ENCODE peak calls at places on chromosomes 13 and 19, in four cellular contexts. Z, W, S and P are unnamed samples.

GRCh38 chr13:27405521-27406134 is 18.8 kb upstream of the GTF3A start:
- DNase-seq in Z (no peak), S (no peak), W (no peak), P (no peak)

GRCh38 chr13:42047561-42048322 is 706 bp upstream of the DGKH start:
- DNase-seq in S (peak), W (peak), Z (peak), P (no peak)

GRCh38 chr19:19711306-19711933 is 21.5 kb downstream of the ZNF14 start:
- DNase-seq in S (no peak), W (no peak), Z (no peak), P (no peak)

GRCh38 chr19:2164020-2164988 is 571 bp downstream of the DOT1L start:
- DNase-seq in Z (no peak), W (peak), S (no peak), P (no peak)

GRCh38 chr13:44116562-44117315 is 237.0 kb downstream of the LACC1 start:
- DNase-seq in W (no peak), Z (no peak), S (no peak), P (no peak)

GRCh38 chr19:2334426-2334825 is 5.9 kb downstream of the SPPL2B start:
- DNase-seq in S (no peak), W (no peak), Z (no peak), P (no peak)

GRCh38 chr13:48977973-48978372 is 2.3 kb downstream of the FNDC3A start:
- DNase-seq in S (no peak), W (no peak), Z (no peak), P (no peak)

GRCh38 chr13:80979035-80979641 is 638.2 kb upstream of the SPRY2 start:
- DNase-seq in Z (peak), W (peak), S (peak), P (peak)

GRCh38 chr13:79482271-79482970 is 1.5 kb downstream of the NDFIP2 start:
- DNase-seq in S (no peak), Z (no peak), W (no peak), P (no peak)

GRCh38 chr13:79486433-79487188 is 5.7 kb downstream of the NDFIP2 start:
- DNase-seq in S (no peak), W (no peak), Z (no peak), P (no peak)

GRCh38 chr13:79483302-79483701 is 2.3 kb downstream of the NDFIP2 start:
- DNase-seq in S (no peak), Z (no peak), W (no peak), P (no peak)

GRCh38 chr13:79485451-79485850 is 4.5 kb downstream of the NDFIP2 start:
- DNase-seq in W (no peak), Z (no peak), S (no peak), P (no peak)

DNA sequence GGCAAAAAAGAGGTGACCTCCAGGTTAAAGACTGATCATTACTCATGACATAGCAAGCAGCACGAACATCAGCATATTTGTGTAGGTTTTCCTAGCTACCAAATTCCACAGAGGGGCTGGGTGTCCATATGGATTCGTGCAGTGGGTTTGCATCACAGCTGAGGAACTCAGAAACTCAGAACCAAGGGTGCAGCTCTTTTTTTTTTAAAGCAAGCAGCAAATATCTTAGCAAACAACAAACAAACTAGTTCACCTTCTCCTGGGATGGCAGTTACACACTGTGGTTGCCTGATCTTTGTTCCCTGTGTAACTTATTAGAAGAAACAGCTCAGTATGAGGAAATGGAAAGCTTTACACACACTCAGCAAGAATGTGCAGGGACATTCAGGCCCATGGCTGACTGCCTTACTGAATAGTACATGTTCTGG is 4.1 kb downstream of the NDFIP2 start:
- DNase-seq in S (no peak), W (no peak), Z (peak), P (no peak)
- TF ChIP-seq REST in S (no peak), W (no peak), Z (no peak), P (no peak)

GRCh38 chr19:31380854-31381253 is 31.6 kb upstream of the TSHZ3 start:
- DNase-seq in S (no peak), W (no peak), Z (no peak), P (no peak)
- TF ChIP-seq REST in S (no peak), W (no peak), Z (no peak), P (peak)

DNA sequence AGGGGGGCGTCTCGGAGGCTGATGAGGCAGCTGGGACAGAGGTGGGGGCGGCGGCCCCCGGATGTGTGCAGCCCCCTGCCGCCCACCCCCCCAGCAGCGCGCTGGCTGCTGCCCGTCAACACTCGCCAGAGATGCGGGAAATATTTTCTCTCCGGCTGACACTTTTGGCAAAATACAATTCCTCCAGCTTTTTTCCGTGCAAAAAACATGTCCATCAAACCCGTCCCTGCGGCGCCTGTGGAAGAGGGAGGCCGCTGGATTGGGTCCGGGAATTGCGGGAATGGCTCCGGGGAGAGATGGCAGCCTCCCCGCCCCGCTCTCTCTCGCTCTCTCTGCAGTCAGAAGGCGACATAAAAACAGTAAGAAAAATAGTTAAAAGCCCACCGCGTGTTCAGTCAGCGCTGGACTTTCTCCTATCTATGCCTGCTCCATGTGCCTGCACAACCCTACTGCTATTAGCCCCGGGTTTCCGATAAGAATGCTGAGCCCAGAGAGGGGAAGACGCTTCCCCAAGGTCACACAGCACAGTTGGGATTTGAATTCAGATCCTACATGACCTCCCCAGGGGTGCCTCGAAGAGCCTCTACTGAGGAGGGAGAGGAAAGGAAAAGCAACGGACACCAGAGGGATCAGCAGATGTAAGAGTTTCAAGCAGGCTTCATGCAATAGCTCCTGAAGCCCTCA is 23.2 kb downstream of the ZNRF4 start:
- DNase-seq in Z (no peak), S (no peak), W (no peak), P (no peak)
- TF ChIP-seq REST in Z (no peak), S (no peak), W (no peak), P (no peak)

DNA sequence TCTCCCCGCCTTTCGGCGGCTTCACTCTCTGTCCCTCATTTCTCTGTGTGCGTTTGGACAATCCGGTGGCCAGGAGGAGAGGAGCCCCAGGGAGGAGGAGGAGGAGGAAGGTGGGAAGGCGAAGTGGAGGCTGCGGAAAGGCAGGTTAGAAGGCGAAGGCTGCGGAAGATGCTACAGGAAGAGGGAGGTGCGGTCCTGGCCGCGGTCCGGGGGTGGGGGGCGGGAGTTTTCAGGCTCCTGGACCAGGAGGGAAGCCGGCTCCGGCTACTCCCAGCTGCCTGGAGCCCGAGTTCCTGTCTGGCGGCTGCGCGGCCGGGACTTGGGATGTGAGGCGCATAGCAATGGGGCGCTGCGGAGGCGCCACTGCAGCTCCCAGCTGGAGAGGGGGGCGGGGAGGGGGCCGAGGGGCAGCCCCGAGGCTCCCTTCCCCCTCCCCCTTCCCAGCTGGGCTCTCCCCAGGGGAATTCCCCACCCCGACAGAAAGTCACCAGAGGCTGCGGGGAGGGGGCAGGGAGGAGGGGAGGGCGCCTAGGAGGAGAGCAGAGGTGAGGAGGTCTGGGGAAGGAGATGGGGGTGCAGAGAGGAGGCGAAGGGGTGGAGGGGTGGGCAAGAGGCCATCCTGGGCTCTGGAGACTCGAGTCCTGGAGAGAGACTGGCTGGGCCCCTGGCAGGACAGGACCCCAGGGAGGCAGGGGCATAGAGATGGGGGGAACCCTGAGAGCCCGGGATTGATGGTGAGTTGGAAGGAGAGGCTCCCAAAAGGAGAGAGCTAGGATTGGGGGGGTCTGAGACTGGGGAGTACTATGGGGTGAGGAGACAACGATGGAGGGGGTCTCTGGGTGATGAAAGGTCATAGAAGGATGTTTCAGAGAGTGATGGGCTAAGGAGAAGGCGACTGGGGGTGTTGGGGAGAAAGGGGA is 2.0 kb downstream of the LRRC4B start:
- DNase-seq in Z (no peak), W (no peak), S (no peak), P (no peak)
- TF ChIP-seq REST in Z (no peak), W (no peak), S (no peak), P (no peak)

GRCh38 chr19:41377977-41378707 is 1.8 kb downstream of the TMEM91 start:
- DNase-seq in S (no peak), Z (no peak), W (peak), P (no peak)

GRCh38 chr19:41376998-41377365 is 649 bp downstream of the TMEM91 start:
- DNase-seq in Z (no peak), W (no peak), S (no peak), P (no peak)

GRCh38 chr19:41376241-41376997 is at the start of gene TMEM91:
- DNase-seq in S (no peak), W (no peak), Z (no peak), P (no peak)

GRCh38 chr19:41371541-41371940 is 4.8 kb upstream of the TMEM91 start:
- DNase-seq in Z (no peak), W (no peak), S (no peak), P (no peak)

DNA sequence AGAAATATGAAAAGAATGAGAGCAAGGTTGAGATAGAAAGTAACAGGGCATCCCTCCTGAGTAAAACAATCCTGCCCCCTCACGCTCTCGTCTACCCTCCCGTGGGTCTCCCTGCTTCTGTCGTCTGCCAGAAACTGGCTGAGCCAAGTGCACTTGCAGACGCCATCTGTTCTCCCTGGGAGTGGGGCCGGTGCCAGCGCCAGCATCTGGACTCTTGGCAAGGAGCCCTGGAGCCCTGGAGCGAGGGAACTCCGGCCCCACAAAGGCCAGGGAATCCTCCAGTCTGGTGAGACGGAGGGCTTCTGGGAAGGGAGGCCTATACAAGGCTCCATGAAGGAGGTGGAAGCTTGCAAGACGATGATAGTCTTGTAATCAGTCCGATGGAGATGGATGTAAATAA is 2.3 kb upstream of the TMEM91 start:
- DNase-seq in S (no peak), W (no peak), Z (no peak), P (no peak)
- TF ChIP-seq REST in S (no peak), W (no peak), Z (no peak), P (no peak)

GRCh38 chr19:54209748-54210494 is 9.3 kb downstream of the RPS9 start:
- DNase-seq in W (peak), S (no peak), Z (peak), P (peak)
- TF ChIP-seq REST in W (no peak), S (no peak), Z (no peak), P (no peak)